ENCODE peak calls at places on chromosomes 2 and 18, in seven cellular contexts. Z is activated naive CD4-positive, alpha-beta T cell treated with Interleukin-2 at 50 U/mL for 16 hours; R is CD8-positive, alpha-beta T cell; H is sciatic nerve; N is stimulated activated CD4-positive, alpha-beta T cell treated with anti-CD3 and anti-CD28 coated beads, Interleukin-4, amount 100 ng/mL, for 48 hours; O is cardiac septum; W is neural crest cell. Y is an unnamed sample.

GRCh38 chr18:50880108-50880465 is 1.2 kb downstream of the ME2 start:
- DNase-seq in Z (no peak), R (no peak), H (no peak), N (no peak), O (no peak), W (no peak), Y (no peak)

GRCh38 chr2:174972924-174973323 is 32.3 kb downstream of the CHN1 start:
- DNase-seq in Z (no peak), R (no peak), H (no peak), N (no peak), O (no peak), W (no peak), Y (no peak)

GRCh38 chr2:54384301-54385035 is 71.7 kb upstream of the SPTBN1 start:
- DNase-seq in Z (no peak), R (no peak), H (no peak), N (no peak), O (no peak), W (no peak), Y (no peak)

GRCh38 chr2:229725716-229726346 is 11.5 kb upstream of the DNER start:
- DNase-seq in Z (no peak), R (no peak), H (no peak), N (no peak), O (no peak), W (no peak), Y (no peak)

GRCh38 chr2:222774941-222775340 is 85.9 kb upstream of the ACSL3 start:
- DNase-seq in Z (no peak), R (no peak), H (no peak), N (no peak), O (no peak), W (no peak), Y (no peak)

GRCh38 chr2:109173311-109174171 is 44.5 kb downstream of the SH3RF3 start:
- DNase-seq in Z (no peak), R (no peak), H (peak), N (no peak), O (peak), W (no peak), Y (no peak)

GRCh38 chr2:212136216-212136795 is 402.3 kb downstream of the ERBB4 start:
- DNase-seq in Z (no peak), R (no peak), H (no peak), N (no peak), O (no peak), W (no peak), Y (no peak)

GRCh38 chr2:202193305-202193704 is 45.1 kb downstream of the SUMO1 start:
- DNase-seq in Z (no peak), R (no peak), H (no peak), N (no peak), O (no peak), W (no peak), Y (no peak)

GRCh38 chr2:214019229-214019972 is 391.5 kb upstream of the VWC2L start:
- DNase-seq in Z (no peak), R (no peak), H (no peak), N (no peak), O (no peak), W (no peak), Y (no peak)

GRCh38 chr2:227881866-227882517 is 10.6 kb downstream of the DAW1 start:
- DNase-seq in Z (no peak), R (no peak), H (no peak), N (no peak), O (no peak), W (no peak), Y (no peak)

GRCh38 chr2:1731512-1731962 is 12.8 kb downstream of the PXDN start:
- DNase-seq in Z (no peak), R (no peak), H (peak), N (no peak), O (peak), W (no peak), Y (no peak)